ENCODE peak calls at places on chromosomes 5 and 9, in six cellular contexts. One of them, this sample, is unnamed.

GRCh38 chr9:95783426-95783975 is 92.0 kb upstream of the ERCC6L2 start:
- DNase-seq in OCI-LY7: no peak
- DNase-seq in adrenal gland: peak; percentile 30
- DNase-seq in neural progenitor cell: no peak
- DNase-seq in dorsolateral prefrontal cortex: no peak
- DNase-seq in GM20000: no peak
- DNase-seq in this sample: no peak

GRCh38 chr5:11166906-11167305 is 405.9 kb upstream of the DAP start:
- DNase-seq in OCI-LY7: no peak
- DNase-seq in adrenal gland: peak; percentile 6
- DNase-seq in neural progenitor cell: no peak
- DNase-seq in GM20000: no peak
- DNase-seq in dorsolateral prefrontal cortex: no peak
- DNase-seq in this sample: no peak

GRCh38 chr5:134127376-134127861 is 12.9 kb downstream of the TCF7 start:
- DNase-seq in dorsolateral prefrontal cortex: no peak
- DNase-seq in OCI-LY7: peak; percentile 36
- DNase-seq in GM20000: no peak
- DNase-seq in adrenal gland: peak; percentile 76
- DNase-seq in neural progenitor cell: no peak
- DNase-seq in this sample: no peak

GRCh38 chr9:36151306-36152210 is 15.0 kb downstream of the GLIPR2 start:
- DNase-seq in dorsolateral prefrontal cortex: no peak
- DNase-seq in OCI-LY7: peak; percentile 92
- DNase-seq in adrenal gland: peak; percentile 60
- DNase-seq in neural progenitor cell: no peak
- DNase-seq in GM20000: peak; percentile 74
- DNase-seq in this sample: no peak

GRCh38 chr9:80968611-80969010 is 720.7 kb downstream of the TLE1 start:
- DNase-seq in GM20000: no peak
- DNase-seq in adrenal gland: no peak
- DNase-seq in neural progenitor cell: no peak
- DNase-seq in OCI-LY7: no peak
- DNase-seq in dorsolateral prefrontal cortex: no peak
- DNase-seq in this sample: no peak

GRCh38 chr9:133275105-133276000 is at the start of gene ABO:
- DNase-seq in GM20000: no peak
- DNase-seq in adrenal gland: peak; percentile 57
- DNase-seq in dorsolateral prefrontal cortex: no peak
- DNase-seq in OCI-LY7: no peak
- DNase-seq in neural progenitor cell: peak; percentile 61
- DNase-seq in this sample: peak; percentile 67

GRCh38 chr9:107190031-107190935 is 92.8 kb upstream of the RAD23B start:
- DNase-seq in OCI-LY7: no peak
- DNase-seq in adrenal gland: no peak
- DNase-seq in neural progenitor cell: no peak
- DNase-seq in GM20000: no peak
- DNase-seq in dorsolateral prefrontal cortex: no peak
- DNase-seq in this sample: no peak

GRCh38 chr9:209143-209758 is 5.4 kb upstream of the DOCK8 start:
- DNase-seq in GM20000: no peak
- DNase-seq in dorsolateral prefrontal cortex: no peak
- DNase-seq in OCI-LY7: no peak
- DNase-seq in adrenal gland: no peak
- DNase-seq in neural progenitor cell: no peak
- DNase-seq in this sample: no peak

GRCh38 chr9:36928670-36929349 is 105.3 kb downstream of the PAX5 start:
- DNase-seq in GM20000: peak; percentile 58
- DNase-seq in neural progenitor cell: no peak
- DNase-seq in dorsolateral prefrontal cortex: no peak
- DNase-seq in OCI-LY7: no peak
- DNase-seq in adrenal gland: no peak
- DNase-seq in this sample: no peak

GRCh38 chr9:78028926-78029325 is 2.7 kb downstream of the GNAQ start:
- DNase-seq in adrenal gland: no peak
- DNase-seq in dorsolateral prefrontal cortex: no peak
- DNase-seq in OCI-LY7: no peak
- DNase-seq in neural progenitor cell: no peak
- DNase-seq in GM20000: no peak
- DNase-seq in this sample: no peak

GRCh38 chr5:118146824-118147223 is 841.5 kb downstream of the DTWD2 start:
- DNase-seq in OCI-LY7: no peak
- DNase-seq in neural progenitor cell: no peak
- DNase-seq in adrenal gland: no peak
- DNase-seq in GM20000: no peak
- DNase-seq in dorsolateral prefrontal cortex: no peak
- DNase-seq in this sample: no peak

GRCh38 chr9:35014517-35014916 is 25.0 kb downstream of the DNAJB5 start:
- DNase-seq in adrenal gland: no peak
- DNase-seq in GM20000: no peak
- DNase-seq in OCI-LY7: no peak
- DNase-seq in dorsolateral prefrontal cortex: no peak
- DNase-seq in neural progenitor cell: no peak
- DNase-seq in this sample: no peak

GRCh38 chr9:98118640-98119601 is at the start of gene TRIM14:
- DNase-seq in dorsolateral prefrontal cortex: peak; percentile 33
- DNase-seq in neural progenitor cell: peak; percentile 80
- DNase-seq in GM20000: peak; percentile 86
- DNase-seq in OCI-LY7: peak; percentile 59
- DNase-seq in adrenal gland: peak; percentile 52
- DNase-seq in this sample: peak; percentile 81

GRCh38 chr9:98120476-98120875 is 1.5 kb upstream of the TRIM14 start:
- DNase-seq in neural progenitor cell: no peak
- DNase-seq in adrenal gland: no peak
- DNase-seq in GM20000: no peak
- DNase-seq in OCI-LY7: no peak
- DNase-seq in dorsolateral prefrontal cortex: no peak
- DNase-seq in this sample: no peak

GRCh38 chr9:98121096-98121495 is 2.1 kb upstream of the TRIM14 start:
- DNase-seq in GM20000: no peak
- DNase-seq in neural progenitor cell: no peak
- DNase-seq in dorsolateral prefrontal cortex: no peak
- DNase-seq in adrenal gland: no peak
- DNase-seq in OCI-LY7: peak; percentile 19
- DNase-seq in this sample: no peak

GRCh38 chr9:98117984-98118639 is 910 bp downstream of the TRIM14 start:
- DNase-seq in GM20000: peak; percentile 84
- DNase-seq in dorsolateral prefrontal cortex: no peak
- DNase-seq in neural progenitor cell: peak; percentile 36
- DNase-seq in OCI-LY7: peak; percentile 81
- DNase-seq in adrenal gland: no peak
- DNase-seq in this sample: no peak
- TF ChIP-seq CTCF in GM20000: peak; percentile 21
- TF ChIP-seq CTCF in dorsolateral prefrontal cortex: no peak
- TF ChIP-seq CTCF in neural progenitor cell: peak; percentile 7
- TF ChIP-seq CTCF in OCI-LY7: peak; percentile 73
- TF ChIP-seq CTCF in adrenal gland: no peak
- TF ChIP-seq CTCF in this sample: no peak

GRCh38 chr5:171152382-171152781 is 156.7 kb upstream of the TLX3 start:
- DNase-seq in OCI-LY7: no peak
- DNase-seq in GM20000: no peak
- DNase-seq in adrenal gland: no peak
- DNase-seq in neural progenitor cell: peak; percentile 6
- DNase-seq in dorsolateral prefrontal cortex: no peak
- DNase-seq in this sample: no peak
- TF ChIP-seq CTCF in OCI-LY7: peak; percentile 30
- TF ChIP-seq CTCF in GM20000: no peak
- TF ChIP-seq CTCF in adrenal gland: no peak
- TF ChIP-seq CTCF in neural progenitor cell: peak; percentile 24
- TF ChIP-seq CTCF in dorsolateral prefrontal cortex: peak; percentile 17
- TF ChIP-seq CTCF in this sample: no peak

GRCh38 chr5:139385061-139385889 is 2.2 kb upstream of the SLC23A1 start:
- DNase-seq in dorsolateral prefrontal cortex: no peak
- DNase-seq in neural progenitor cell: no peak
- DNase-seq in GM20000: peak; percentile 57
- DNase-seq in OCI-LY7: peak; percentile 63
- DNase-seq in adrenal gland: no peak
- DNase-seq in this sample: no peak
- TF ChIP-seq CTCF in dorsolateral prefrontal cortex: no peak
- TF ChIP-seq CTCF in neural progenitor cell: no peak
- TF ChIP-seq CTCF in GM20000: peak; percentile 16
- TF ChIP-seq CTCF in OCI-LY7: peak; percentile 69
- TF ChIP-seq CTCF in adrenal gland: no peak
- TF ChIP-seq CTCF in this sample: no peak

DNA sequence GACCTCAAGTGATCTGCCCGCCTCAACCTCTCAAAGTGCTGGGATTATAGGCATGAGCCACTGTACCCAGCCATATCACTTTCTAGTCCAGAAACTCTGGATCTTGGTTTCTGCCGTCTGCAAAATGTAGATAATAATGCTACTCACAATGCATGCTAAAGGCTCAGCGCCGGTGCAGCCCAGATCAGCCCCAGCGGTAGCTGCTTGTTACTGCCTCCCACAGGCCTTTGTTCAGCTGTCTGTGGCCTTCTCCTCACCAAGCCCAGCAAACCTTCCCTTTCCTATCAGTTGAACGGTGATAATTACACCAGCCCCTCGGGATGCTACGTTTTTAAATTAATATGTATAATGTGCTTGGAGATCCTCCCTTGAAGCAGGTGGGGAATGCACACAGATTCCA is 26.2 kb upstream of the MSX2 start:
- DNase-seq in OCI-LY7: no peak
- DNase-seq in neural progenitor cell: peak; percentile 56
- DNase-seq in GM20000: no peak
- DNase-seq in adrenal gland: no peak
- DNase-seq in dorsolateral prefrontal cortex: no peak
- DNase-seq in this sample: no peak
- TF ChIP-seq CTCF in OCI-LY7: no peak
- TF ChIP-seq CTCF in neural progenitor cell: peak; percentile 42
- TF ChIP-seq CTCF in GM20000: no peak
- TF ChIP-seq CTCF in adrenal gland: no peak
- TF ChIP-seq CTCF in dorsolateral prefrontal cortex: no peak
- TF ChIP-seq CTCF in this sample: peak; percentile 13

DNA sequence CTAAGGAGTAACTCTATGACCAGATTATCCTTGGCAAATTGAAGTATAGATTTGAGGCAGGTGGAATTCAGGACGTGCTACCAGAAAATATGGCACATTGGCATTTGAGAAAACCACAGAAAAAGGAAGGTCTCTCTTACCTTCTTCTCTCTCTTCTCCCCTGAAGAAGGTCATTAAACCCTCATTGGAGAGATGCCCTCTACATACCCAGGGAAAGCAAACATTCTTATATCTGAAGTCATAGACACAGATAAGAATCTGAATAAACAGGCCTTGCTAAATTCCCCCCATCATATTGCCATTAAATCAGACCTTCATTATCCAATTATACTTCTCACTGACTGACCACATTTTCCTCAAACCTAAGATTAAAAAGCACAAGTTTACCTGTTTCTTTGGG is 17.8 kb downstream of the SPINK1 start:
- DNase-seq in OCI-LY7: no peak
- DNase-seq in GM20000: no peak
- DNase-seq in dorsolateral prefrontal cortex: no peak
- DNase-seq in adrenal gland: no peak
- DNase-seq in neural progenitor cell: no peak
- DNase-seq in this sample: no peak
- TF ChIP-seq CTCF in OCI-LY7: no peak
- TF ChIP-seq CTCF in GM20000: no peak
- TF ChIP-seq CTCF in dorsolateral prefrontal cortex: no peak
- TF ChIP-seq CTCF in adrenal gland: no peak
- TF ChIP-seq CTCF in neural progenitor cell: no peak
- TF ChIP-seq CTCF in this sample: no peak